ENCODE peak calls at places on chromosomes 16 and 17, in seven cellular contexts. M, J, Y, E, H, U and X are unnamed samples.

GRCh38 chr17:41058741-41059140 is 1.2 kb downstream of the KRTAP2-3 start:
- DNase-seq in M (no peak), U (no peak), E (no peak), H (no peak), Y (no peak), J (no peak), X (peak; percentile 24)

GRCh38 chr17:73657473-73658116 is 13.3 kb upstream of the SDK2 start:
- DNase-seq in J (no peak), M (no peak), U (no peak), H (no peak), Y (no peak), E (peak; percentile 74), X (peak; percentile 40)

GRCh38 chr16:89697161-89697615 is 4.3 kb downstream of the SPATA2L start:
- DNase-seq in H (no peak), U (no peak), M (no peak), E (no peak), J (no peak), Y (no peak), X (no peak)

GRCh38 chr17:8687732-8688131 is 56.9 kb downstream of the CCDC42 start:
- DNase-seq in J (no peak), M (no peak), Y (no peak), U (no peak), H (no peak), E (no peak), X (no peak)

GRCh38 chr17:78933959-78934568 is 8.9 kb upstream of the TIMP2 start:
- DNase-seq in E (peak; percentile 90), M (no peak), Y (peak; percentile 95), J (peak; percentile 51), H (peak; percentile 100), U (peak; percentile 79), X (peak; percentile 91)

GRCh38 chr17:37648555-37648954 is 5.3 kb upstream of the DDX52 start:
- DNase-seq in E (no peak), H (no peak), Y (peak; percentile 38), U (no peak), J (no peak), M (no peak), X (peak; percentile 74)

GRCh38 chr17:9937164-9937835 is 32.2 kb upstream of the RCVRN start:
- DNase-seq in M (no peak), U (peak; percentile 70), H (peak; percentile 83), Y (no peak), J (no peak), E (peak; percentile 16), X (no peak)

GRCh38 chr17:82888583-82889495 is 49.0 kb upstream of the ZNF750 start:
- DNase-seq in E (no peak), U (no peak), J (no peak), H (no peak), M (no peak), Y (no peak), X (peak; percentile 29)

DNA sequence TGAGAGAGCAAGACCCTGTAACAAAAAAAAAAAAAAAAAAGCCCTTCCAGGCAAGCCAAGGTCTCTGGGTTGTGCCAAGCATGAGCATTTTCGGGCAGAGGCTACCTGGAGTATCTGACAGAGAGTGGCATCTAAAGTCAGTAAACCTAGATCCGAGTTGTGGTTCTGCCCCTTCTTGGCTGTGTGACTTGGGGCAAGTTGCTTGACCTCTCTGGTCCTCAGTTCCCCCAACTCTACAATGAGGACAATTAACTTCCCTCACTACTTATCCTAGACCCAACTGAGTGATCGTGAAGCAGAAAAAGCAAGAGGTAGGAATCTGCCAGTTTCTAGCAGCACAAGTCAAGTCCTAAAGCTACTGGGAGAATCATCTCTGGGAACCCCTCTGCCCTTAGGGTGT is 34.4 kb downstream of the TMEM186 start:
- DNase-seq in M (no peak), Y (no peak), J (no peak), E (no peak), U (no peak), H (peak; percentile 4), X (no peak)
- TF ChIP-seq CTCF in M (no peak), Y (no peak), J (no peak), E (no peak), U (no peak), H (no peak), X (no peak)

GRCh38 chr16:27430512-27430911 is 28.5 kb downstream of the IL21R start:
- DNase-seq in H (no peak), M (peak; percentile 18), Y (no peak), J (no peak), E (no peak), U (no peak), X (no peak)

GRCh38 chr16:27432600-27432957 is 30.6 kb downstream of the IL21R start:
- DNase-seq in Y (no peak), E (no peak), U (no peak), M (no peak), H (peak; percentile 5), J (no peak), X (peak; percentile 85)

GRCh38 chr16:27429981-27430441 is 28.0 kb downstream of the IL21R start:
- DNase-seq in M (peak; percentile 21), J (no peak), H (peak; percentile 41), Y (no peak), E (no peak), U (no peak), X (no peak)

GRCh38 chr16:27431773-27432599 is 30.0 kb downstream of the IL21R start:
- DNase-seq in U (no peak), H (peak; percentile 17), J (no peak), E (no peak), M (peak; percentile 22), Y (no peak), X (peak; percentile 92)

GRCh38 chr16:27430923-27431484 is 29.0 kb downstream of the IL21R start:
- DNase-seq in H (peak; percentile 29), J (no peak), M (peak; percentile 19), U (no peak), Y (no peak), E (no peak), X (no peak)
- H3K4me3 ChIP-seq in H (no peak overlapping the region), J (no peak overlapping the region), M (no peak overlapping the region), U (no peak overlapping the region), Y (no peak overlapping the region), E (no peak overlapping the region), X (no peak overlapping the region)

GRCh38 chr16:19681637-19682036 is 36.4 kb downstream of the KNOP1 start:
- DNase-seq in E (no peak), M (no peak), Y (no peak), H (no peak), J (no peak), U (no peak), X (no peak)

GRCh38 chr16:19683453-19684236 is 34.4 kb downstream of the KNOP1 start:
- DNase-seq in U (peak; percentile 76), M (no peak), E (no peak), H (no peak), Y (no peak), J (no peak), X (no peak)

GRCh38 chr16:19678804-19679203 is 39.2 kb downstream of the KNOP1 start:
- DNase-seq in E (no peak), U (no peak), J (no peak), H (no peak), Y (no peak), M (no peak), X (no peak)

GRCh38 chr16:19677403-19677802 is 40.6 kb downstream of the KNOP1 start:
- DNase-seq in Y (no peak), J (no peak), M (no peak), H (no peak), E (no peak), U (peak; percentile 52), X (no peak)

GRCh38 chr16:19680972-19681371 is 37.1 kb downstream of the KNOP1 start:
- DNase-seq in H (no peak), E (no peak), J (no peak), U (no peak), M (no peak), Y (no peak), X (no peak)
- TF ChIP-seq CTCF in H (no peak), E (no peak), J (no peak), U (peak; percentile 5), M (no peak), Y (no peak), X (no peak)

GRCh38 chr17:29197516-29198272 is 17.5 kb upstream of the MYO18A start:
- DNase-seq in Y (no peak), E (no peak), H (no peak), U (no peak), J (no peak), M (no peak), X (no peak)

GRCh38 chr17:29194669-29195068 is 14.5 kb upstream of the MYO18A start:
- DNase-seq in E (no peak), M (no peak), U (no peak), Y (no peak), J (no peak), H (no peak), X (no peak)

GRCh38 chr17:29193146-29193545 is 12.9 kb upstream of the MYO18A start:
- DNase-seq in U (no peak), J (no peak), Y (no peak), M (no peak), E (no peak), H (no peak), X (no peak)

GRCh38 chr17:29195465-29196081 is 15.4 kb upstream of the MYO18A start:
- DNase-seq in E (no peak), M (no peak), U (no peak), J (no peak), Y (no peak), H (no peak), X (peak; percentile 73)

GRCh38 chr17:29196784-29197515 is 16.8 kb upstream of the MYO18A start:
- DNase-seq in J (no peak), M (no peak), E (no peak), U (no peak), Y (no peak), H (no peak), X (no peak)
- H3K4me3 ChIP-seq in J (no peak overlapping the region), M (no peak overlapping the region), E (no peak overlapping the region), U (no peak overlapping the region), Y (no peak overlapping the region), H (no peak overlapping the region), X (no peak overlapping the region)

GRCh38 chr17:44197980-44198720 is 1.5 kb downstream of the ATXN7L3 start:
- DNase-seq in H (no peak), U (peak; percentile 29), M (peak; percentile 68), E (peak; percentile 49), Y (no peak), J (no peak), X (peak; percentile 49)
- TF ChIP-seq CTCF in H (no peak), U (peak; percentile 13), M (no peak), E (no peak), Y (no peak), J (no peak), X (peak; percentile 10)

GRCh38 chr17:51046527-51047384 is 73.9 kb downstream of the SPAG9 start:
- DNase-seq in M (no peak), H (peak; percentile 91), Y (peak; percentile 70), U (peak; percentile 94), J (no peak), E (peak; percentile 42), X (peak; percentile 81)

GRCh38 chr17:51050291-51051033 is 70.2 kb downstream of the SPAG9 start:
- DNase-seq in U (no peak), E (no peak), H (no peak), M (no peak), J (no peak), Y (no peak), X (peak; percentile 91)

GRCh38 chr17:51044964-51045363 is 75.7 kb downstream of the SPAG9 start:
- DNase-seq in Y (no peak), U (peak; percentile 43), M (no peak), E (no peak), J (no peak), H (no peak), X (no peak)

GRCh38 chr17:51045616-51046526 is 74.8 kb downstream of the SPAG9 start:
- DNase-seq in H (no peak), Y (no peak), U (no peak), M (no peak), E (no peak), J (no peak), X (peak; percentile 31)
- H3K4me3 ChIP-seq in H (peak overlapping the region; percentile 14), Y (peak overlapping the region; percentile 49), U (peak overlapping the region; percentile 56), M (no peak overlapping the region), E (peak overlapping the region; percentile 29), J (no peak overlapping the region), X (no peak overlapping the region)